ENCODE peak calls at places on chromosomes 2 and 18, in four cellular contexts. N is Ammon's horn, C is HT1080, J is Calu3. U is an unnamed sample.

GRCh38 chr2:158473719-158474392 is 17.1 kb downstream of the PKP4 start:
- DNase-seq in N (no peak), C (no peak), J (no peak), U (no peak)

GRCh38 chr18:3966246-3966984 is 488.7 kb downstream of the DLGAP1 start:
- DNase-seq in N (no peak), C (no peak), J (no peak), U (peak; percentile 21)

GRCh38 chr2:45968946-45969584 is 317.6 kb downstream of the PRKCE start:
- DNase-seq in N (no peak), C (no peak), J (no peak), U (peak; percentile 14)

GRCh38 chr2:138433995-138434991 is 67.3 kb upstream of the SPOPL start:
- DNase-seq in N (no peak), C (no peak), J (no peak), U (no peak)

GRCh38 chr18:79921984-79922965 is 29.2 kb downstream of the SLC66A2 start:
- DNase-seq in N (no peak), C (no peak), J (no peak), U (no peak)

GRCh38 chr18:50286391-50287027 is 983 bp downstream of the CXXC1 start:
- DNase-seq in N (no peak), C (peak; percentile 75), J (peak; percentile 52), U (peak; percentile 52)

GRCh38 chr2:43519711-43520221 is 76.1 kb downstream of the THADA start:
- DNase-seq in N (no peak), C (peak; percentile 68), J (peak; percentile 10), U (peak; percentile 93)

GRCh38 chr2:20439193-20439475 is 7.7 kb upstream of the RHOB start:
- DNase-seq in N (no peak), C (peak; percentile 52), J (peak; percentile 47), U (peak; percentile 33)

GRCh38 chr2:113085542-113085941 is 17.8 kb downstream of the IL1F10 start:
- DNase-seq in N (no peak), C (no peak), J (no peak), U (no peak)

GRCh38 chr2:8148260-8148880 is 533.5 kb upstream of the ID2 start:
- DNase-seq in N (no peak), C (peak; percentile 87), J (peak; percentile 48), U (peak; percentile 73)

GRCh38 chr18:33812186-33812585 is 234.2 kb downstream of the ASXL3 start:
- DNase-seq in N (no peak), C (no peak), J (no peak), U (no peak)

GRCh38 chr2:168165418-168165817 is 82.0 kb downstream of the STK39 start:
- DNase-seq in N (no peak), C (no peak), J (no peak), U (no peak)

GRCh38 chr2:239245872-239246701 is 154.7 kb downstream of the HDAC4 start:
- DNase-seq in N (no peak), C (no peak), J (peak; percentile 67), U (no peak)

GRCh38 chr18:36580266-36580665 is 248.5 kb downstream of the TPGS2 start:
- DNase-seq in N (peak; percentile 31), C (peak; percentile 50), J (no peak), U (peak; percentile 74)

GRCh38 chr18:63476666-63477065 is at the start of gene SERPINB5:
- DNase-seq in N (no peak), C (peak; percentile 87), J (peak; percentile 96), U (no peak)

GRCh38 chr2:95389256-95390119 is 13.0 kb upstream of the FAHD2A start:
- DNase-seq in N (peak; percentile 59), C (peak; percentile 59), J (peak; percentile 64), U (peak; percentile 63)

GRCh38 chr2:181678033-181678586 is 2.2 kb downstream of the NEUROD1 start:
- DNase-seq in N (peak; percentile 50), C (peak; percentile 42), J (no peak), U (no peak)

GRCh38 chr2:226030369-226031077 is 631.0 kb downstream of the NYAP2 start:
- DNase-seq in N (no peak), C (no peak), J (no peak), U (peak; percentile 19)

GRCh38 chr18:48186084-48186798 is 222.9 kb downstream of the ZBTB7C start:
- DNase-seq in N (no peak), C (no peak), J (no peak), U (peak; percentile 24)

GRCh38 chr2:96152301-96153165 is 7.3 kb upstream of the DUSP2 start:
- DNase-seq in N (no peak), C (no peak), J (no peak), U (no peak)

GRCh38 chr2:194382221-194382620 is 1274.8 kb upstream of the SLC39A10 start:
- DNase-seq in N (no peak), C (no peak), J (no peak), U (no peak)

GRCh38 chr2:107361951-107362350 is 464.7 kb upstream of the RGPD4 start:
- DNase-seq in N (no peak), C (no peak), J (no peak), U (no peak)

GRCh38 chr2:153105829-153106578 is 372.6 kb downstream of the RPRM start:
- DNase-seq in N (no peak), C (peak; percentile 48), J (no peak), U (peak; percentile 29)

GRCh38 chr2:43101751-43102150 is 124.7 kb downstream of the ZFP36L2 start:
- DNase-seq in N (no peak), C (no peak), J (no peak), U (no peak)

GRCh38 chr2:238528953-238529781 is 102.4 kb downstream of the ASB1 start:
- DNase-seq in N (peak; percentile 22), C (no peak), J (peak; percentile 24), U (peak; percentile 12)

GRCh38 chr2:239746847-239747246 is 278.3 kb downstream of the NDUFA10 start:
- DNase-seq in N (no peak), C (no peak), J (no peak), U (no peak)

GRCh38 chr2:73091696-73092095 is 20.2 kb upstream of the SFXN5 start:
- DNase-seq in N (no peak), C (no peak), J (no peak), U (no peak)

GRCh38 chr18:45423664-45424063 is 191.6 kb upstream of the SLC14A2 start:
- DNase-seq in N (no peak), C (no peak), J (no peak), U (no peak)

GRCh38 chr2:171492664-171493063 is 29.6 kb upstream of the CYBRD1 start:
- DNase-seq in N (no peak), C (no peak), J (no peak), U (no peak)

GRCh38 chr2:24827321-24828261 is 34.4 kb downstream of the CENPO start:
- DNase-seq in N (peak; percentile 95), C (peak; percentile 64), J (peak; percentile 74), U (peak; percentile 75)

GRCh38 chr18:32093106-32093511 is 1.4 kb downstream of the RNF138 start:
- DNase-seq in N (peak; percentile 66), C (peak; percentile 42), J (peak; percentile 46), U (peak; percentile 71)

GRCh38 chr18:30016179-30016578 is 1026.4 kb downstream of the DSC3 start:
- DNase-seq in N (no peak), C (peak; percentile 13), J (no peak), U (no peak)

GRCh38 chr2:98463988-98464771 is 19.5 kb downstream of the INPP4A start:
- DNase-seq in N (no peak), C (no peak), J (no peak), U (no peak)

GRCh38 chr2:181077128-181077709 is 96.8 kb downstream of the UBE2E3 start:
- DNase-seq in N (peak; percentile 69), C (peak; percentile 53), J (peak; percentile 6), U (peak; percentile 61)

GRCh38 chr2:54724560-54725342 is 1.3 kb downstream of the EML6 start:
- DNase-seq in N (peak; percentile 15), C (no peak), J (peak; percentile 19), U (peak; percentile 18)

GRCh38 chr18:34117319-34117718 is 107.4 kb downstream of the NOL4 start:
- DNase-seq in N (no peak), C (no peak), J (peak; percentile 4), U (no peak)

GRCh38 chr18:57915241-57915640 is 112.1 kb upstream of the ATP8B1 start:
- DNase-seq in N (peak; percentile 54), C (no peak), J (no peak), U (no peak)

GRCh38 chr2:237601453-237602116 is 11.1 kb upstream of the RAB17 start:
- DNase-seq in N (no peak), C (no peak), J (no peak), U (no peak)

U was measured in M059J.